ENCODE peak calls at places on chromosomes 1 and 21, in ten cellular contexts. K is kidney; A is astrocyte; I is CD8-positive, alpha-beta memory T cell; O is neuronal stem cell; X is sigmoid colon; Z is SJSA1; B is WERI-Rb-1; J is IMR-90; F is colonic mucosa. N is an unnamed sample.

GRCh38 chr1:78250201-78250600 is 204.4 kb downstream of the GIPC2 start:
- DNase-seq in B (no peak), X (no peak), A (no peak), J (peak; percentile 21), F (no peak), K (no peak), I (no peak), O (no peak), Z (no peak), N (no peak)

GRCh38 chr21:39971961-39972360 is 104.7 kb downstream of the PCP4 start:
- DNase-seq in K (no peak), A (no peak), I (no peak), X (no peak), J (no peak), Z (no peak), B (no peak), O (no peak), F (no peak), N (no peak)

GRCh38 chr21:33109574-33110339 is 39.8 kb downstream of the OLIG1 start:
- DNase-seq in F (no peak), X (peak; percentile 48), Z (no peak), K (no peak), I (no peak), B (no peak), A (no peak), O (no peak), J (no peak), N (no peak)

GRCh38 chr1:226029568-226030225 is 30.6 kb upstream of the SDE2 start:
- DNase-seq in F (peak; percentile 42), B (no peak), O (no peak), Z (no peak), A (no peak), J (no peak), K (no peak), X (no peak), I (no peak), N (no peak)

GRCh38 chr1:169049258-169049936 is 57.1 kb upstream of the ATP1B1 start:
- DNase-seq in F (no peak), K (no peak), O (no peak), B (peak; percentile 8), X (no peak), J (no peak), I (no peak), A (no peak), Z (no peak), N (no peak)

GRCh38 chr1:26959722-26960624 is at the start of gene KDF1:
- DNase-seq in I (peak; percentile 77), Z (no peak), X (no peak), A (no peak), F (peak; percentile 90), K (peak; percentile 93), J (no peak), B (peak; percentile 62), O (no peak), N (peak; percentile 27)

GRCh38 chr1:17605582-17606344 is 66.3 kb downstream of the ARHGEF10L start:
- DNase-seq in X (peak; percentile 82), B (no peak), K (no peak), Z (no peak), J (peak; percentile 38), O (no peak), I (no peak), A (no peak), F (no peak), N (no peak)

GRCh38 chr1:57796609-57797008 is 372.7 kb upstream of the DAB1 start:
- DNase-seq in A (peak; percentile 30), J (no peak), K (no peak), X (no peak), I (no peak), F (no peak), O (no peak), B (no peak), Z (no peak), N (no peak)

GRCh38 chr1:93111065-93111464 is 32.0 kb downstream of the MTF2 start:
- DNase-seq in I (no peak), B (no peak), A (no peak), O (no peak), J (no peak), Z (no peak), F (no peak), K (no peak), X (no peak), N (no peak)

GRCh38 chr1:170692866-170693575 is 29.1 kb downstream of the PRRX1 start:
- DNase-seq in K (no peak), J (peak; percentile 91), F (no peak), A (peak; percentile 75), B (no peak), I (no peak), Z (no peak), O (no peak), X (no peak), N (no peak)

GRCh38 chr1:220924331-220924730 is 45.1 kb downstream of the HLX start:
- DNase-seq in I (no peak), J (no peak), X (no peak), K (no peak), F (no peak), B (no peak), O (no peak), A (no peak), Z (no peak), N (no peak)

GRCh38 chr21:41519806-41520559 is 12.0 kb upstream of the TMPRSS2 start:
- DNase-seq in A (no peak), Z (no peak), K (no peak), I (no peak), B (no peak), J (no peak), F (no peak), O (no peak), X (no peak), N (no peak)

GRCh38 chr1:198667186-198667585 is 28.3 kb downstream of the PTPRC start:
- DNase-seq in X (no peak), I (no peak), B (no peak), K (no peak), O (no peak), A (peak; percentile 67), F (no peak), Z (no peak), J (no peak), N (no peak)
- H3K27ac ChIP-seq in X (no peak overlapping the region), I (no peak overlapping the region), B (no peak overlapping the region), K (no peak overlapping the region), O (no peak overlapping the region), A (no peak overlapping the region), F (no peak overlapping the region), Z (peak overlapping the region; percentile 6), J (no peak overlapping the region), N (no peak overlapping the region)

DNA sequence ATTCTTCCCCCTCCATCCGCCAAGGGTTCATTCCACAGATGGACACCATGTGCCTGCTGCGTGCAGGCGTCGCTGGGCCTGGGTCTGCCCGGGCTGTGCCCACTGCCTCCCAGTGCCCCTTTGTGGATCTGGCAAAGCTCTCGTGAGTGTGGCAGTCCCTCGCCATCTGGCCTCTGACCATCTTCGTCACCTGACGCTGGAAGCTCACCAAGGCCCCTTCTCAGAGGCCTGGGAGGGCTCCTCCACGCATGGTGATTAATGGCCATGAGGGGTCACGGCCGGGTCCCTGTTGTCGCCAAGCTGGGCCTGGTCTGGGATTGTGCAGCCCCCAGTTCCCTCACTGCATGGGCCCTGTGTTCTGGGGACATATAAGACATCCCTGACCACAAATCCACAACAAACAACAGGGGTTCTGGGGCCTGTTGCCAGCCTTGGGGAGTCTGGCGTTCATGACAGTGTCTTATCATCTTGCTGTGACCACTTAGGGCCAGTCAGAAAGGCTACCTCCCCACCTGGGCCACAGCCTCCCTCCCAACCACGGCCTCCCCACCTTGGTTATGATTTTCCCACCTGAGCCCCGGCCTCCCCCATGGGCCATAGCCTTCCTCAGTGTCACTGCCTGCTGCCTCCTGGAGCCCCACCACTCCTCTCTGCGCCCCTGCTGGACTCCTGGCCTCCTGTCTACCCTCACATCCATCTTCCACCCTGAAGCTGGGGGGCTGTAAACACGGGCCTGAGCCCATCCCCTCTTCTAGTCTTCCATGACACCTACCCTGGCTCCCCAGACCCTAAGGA is 27.9 kb downstream of the SLC45A1 start:
- DNase-seq in A (no peak), O (no peak), J (no peak), X (no peak), I (no peak), Z (no peak), F (no peak), B (no peak), K (no peak), N (no peak)
- H3K27ac ChIP-seq in A (no peak overlapping the region), O (no peak overlapping the region), J (no peak overlapping the region), X (peak overlapping the region; percentile 43), I (no peak overlapping the region), Z (no peak overlapping the region), F (no peak overlapping the region), B (no peak overlapping the region), K (no peak overlapping the region), N (no peak overlapping the region)

DNA sequence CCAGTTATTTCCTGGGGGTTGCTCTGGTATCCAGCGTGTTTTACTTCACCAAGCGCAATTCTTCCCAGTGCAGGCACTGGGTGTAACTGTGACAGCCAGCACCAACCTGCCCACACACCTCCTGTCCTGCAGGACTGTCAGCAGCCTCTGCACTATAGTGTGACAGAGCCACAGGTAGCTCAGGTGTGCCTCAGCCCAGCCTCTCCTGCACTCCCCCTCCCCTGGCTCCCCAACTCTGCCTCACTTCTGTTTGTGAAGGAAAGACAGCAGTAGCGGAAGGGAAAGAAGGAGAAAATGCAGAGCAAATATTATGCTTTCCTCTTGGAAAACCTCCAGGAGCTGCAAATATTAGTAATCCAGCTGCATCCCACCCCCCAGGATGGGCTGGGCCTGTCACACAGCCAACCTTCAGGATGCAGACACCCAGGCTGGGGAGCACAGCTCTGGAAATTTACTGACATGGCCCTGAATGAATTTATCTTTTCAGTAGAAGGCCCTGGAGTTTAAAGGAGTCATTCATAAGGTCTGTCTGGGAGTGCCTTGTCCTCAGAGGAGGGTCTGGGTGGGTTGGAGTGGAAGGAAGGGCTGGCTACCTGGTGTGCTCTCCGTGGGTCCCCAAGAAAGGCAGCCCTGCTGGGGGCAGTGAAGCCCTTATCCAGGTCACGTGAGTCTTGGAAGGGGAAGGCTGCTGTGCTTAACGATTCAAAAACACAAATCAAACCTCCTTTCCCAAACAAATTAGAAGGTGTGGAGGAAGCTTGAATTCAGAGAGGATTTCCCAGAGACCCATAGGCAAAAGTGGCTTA is 20.9 kb downstream of the CAPN2 start:
- DNase-seq in B (no peak), Z (no peak), F (no peak), K (no peak), A (no peak), O (no peak), I (no peak), J (peak; percentile 40), X (no peak), N (no peak)
- H3K27ac ChIP-seq in B (no peak overlapping the region), Z (no peak overlapping the region), F (peak overlapping the region; percentile 42), K (peak overlapping the region; percentile 75), A (peak overlapping the region; percentile 81), O (no peak overlapping the region), I (no peak overlapping the region), J (peak overlapping the region; percentile 60), X (peak overlapping the region; percentile 25), N (no peak overlapping the region)

DNA sequence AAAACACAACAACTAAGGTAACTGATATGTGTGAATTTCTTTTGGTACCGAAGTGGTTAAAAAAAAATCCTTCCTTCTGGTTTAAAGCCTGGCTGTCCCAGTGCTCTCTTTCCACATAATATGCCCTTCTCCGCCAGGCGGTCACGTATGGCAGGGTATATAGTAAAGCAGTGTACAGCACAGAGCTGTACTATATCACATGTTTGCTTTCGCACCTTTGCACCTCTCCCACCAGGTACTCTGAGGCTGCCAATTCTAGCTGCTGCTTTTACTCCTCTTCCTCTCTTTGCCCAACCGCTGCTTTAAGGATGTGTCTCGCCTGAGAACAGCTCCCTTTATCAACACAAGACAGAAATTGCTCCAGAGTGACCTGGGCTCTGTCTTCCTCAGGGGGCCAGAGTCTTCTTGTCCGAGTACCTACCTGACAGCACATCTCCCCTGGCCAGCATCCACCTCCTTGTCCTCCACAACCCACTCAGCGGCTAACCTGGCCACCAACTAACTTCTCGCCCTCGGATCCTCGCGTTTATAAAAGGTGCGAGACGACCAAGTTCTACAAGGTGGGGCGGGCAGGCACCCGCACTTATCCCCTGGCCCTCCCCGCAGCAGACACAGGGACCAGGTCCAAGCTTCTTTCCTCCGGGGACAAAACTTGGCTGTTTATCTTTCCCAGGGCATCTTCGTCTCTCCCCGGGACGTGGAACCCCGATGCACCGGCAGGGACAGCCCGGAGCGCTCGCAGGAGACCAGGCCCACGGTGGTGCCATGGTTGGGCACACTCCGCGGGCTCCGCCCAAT is 1.6 kb downstream of the COLGALT2 start:
- DNase-seq in F (no peak), I (peak; percentile 45), K (peak; percentile 74), A (no peak), J (no peak), B (peak; percentile 52), O (no peak), X (peak; percentile 81), Z (no peak), N (no peak)
- H3K27ac ChIP-seq in F (no peak overlapping the region), I (no peak overlapping the region), K (no peak overlapping the region), A (no peak overlapping the region), J (no peak overlapping the region), B (no peak overlapping the region), O (no peak overlapping the region), X (peak overlapping the region; percentile 76), Z (no peak overlapping the region), N (no peak overlapping the region)

N was measured in CD8-positive, alpha-beta T cell.